ENCODE peak calls at places on chromosomes 4 and X, in four cellular contexts. N is foreskin keratinocyte; T is upper lobe of left lung; V is activated CD4-positive, alpha-beta T cell treated with anti-CD3 and anti-CD28 coated beads for 36 hours. L is an unnamed sample.

GRCh38 chrX:47633671-47634590 is 4.2 kb upstream of the CFP start:
- ATAC-seq in N (no peak), T (no peak), V (no peak), L (no peak)

GRCh38 chr4:37909690-37910486 is 19.0 kb downstream of the TBC1D1 start:
- ATAC-seq in N (no peak), T (no peak), V (no peak), L (no peak)

GRCh38 chr4:33395731-33396485 is 2675.7 kb downstream of the PCDH7 start:
- ATAC-seq in N (no peak), T (no peak), V (no peak), L (no peak)

GRCh38 chrX:19195243-19195610 is 73.0 kb upstream of the ADGRG2 start:
- ATAC-seq in N (no peak), T (no peak), V (no peak), L (no peak)

GRCh38 chr4:156596026-156596425 is 375.6 kb downstream of the PDGFC start:
- ATAC-seq in N (no peak), T (no peak), V (no peak), L (no peak)

GRCh38 chr4:153258750-153259149 is 54.5 kb downstream of the TRIM2 start:
- ATAC-seq in N (no peak), T (no peak), V (no peak), L (no peak)

GRCh38 chr4:151358266-151358665 is 32.9 kb upstream of the SH3D19 start:
- ATAC-seq in N (no peak), T (no peak), V (no peak), L (no peak)

GRCh38 chr4:82758701-82759685 is 39.6 kb downstream of the SCD5 start:
- ATAC-seq in N (no peak), T (peak; percentile 7), V (no peak), L (no peak)

GRCh38 chr4:24603343-24603742 is 19.0 kb upstream of the DHX15 start:
- ATAC-seq in N (no peak), T (no peak), V (no peak), L (no peak)

GRCh38 chr4:80336582-80336981 is 1.1 kb downstream of the CFAP299 start:
- ATAC-seq in N (peak; percentile 29), T (peak; percentile 43), V (no peak), L (no peak)

GRCh38 chr4:39319678-39320077 is 46.5 kb downstream of the RFC1 start:
- ATAC-seq in N (peak; percentile 99), T (no peak), V (no peak), L (no peak)

GRCh38 chr4:14445882-14446281 is 556.4 kb upstream of the CPEB2 start:
- ATAC-seq in N (peak; percentile 87), T (no peak), V (no peak), L (no peak)

GRCh38 chrX:41923925-41924693 is 755 bp upstream of the CASK start:
- ATAC-seq in N (peak; percentile 33), T (peak; percentile 34), V (peak; percentile 28), L (no peak)

GRCh38 chr4:153655928-153656327 is 28.2 kb upstream of the TLR2 start:
- ATAC-seq in N (no peak), T (peak; percentile 62), V (no peak), L (no peak)

GRCh38 chrX:22057667-22058066 is 25.5 kb downstream of the PHEX start:
- ATAC-seq in N (no peak), T (no peak), V (no peak), L (no peak)

GRCh38 chr4:179605196-179605595 is 2163.0 kb upstream of the AGA start:
- ATAC-seq in N (no peak), T (peak; percentile 55), V (no peak), L (no peak)

GRCh38 chr4:113740857-113741379 is 20.6 kb downstream of the CAMK2D start:
- ATAC-seq in N (peak; percentile 54), T (no peak), V (no peak), L (no peak)

GRCh38 chrX:136211766-136212556 is 39.2 kb downstream of the MAP7D3 start:
- ATAC-seq in N (no peak), T (no peak), V (no peak), L (no peak)

GRCh38 chr4:43496188-43496587 is 603.7 kb downstream of the GRXCR1 start:
- ATAC-seq in N (no peak), T (no peak), V (no peak), L (no peak)

GRCh38 chrX:65686246-65686645 is 18.8 kb downstream of the MSN start:
- ATAC-seq in N (no peak), T (no peak), V (no peak), L (no peak)

GRCh38 chr4:125461676-125462363 is 147.1 kb downstream of the FAT4 start:
- ATAC-seq in N (no peak), T (no peak), V (no peak), L (no peak)

GRCh38 chr4:166042510-166043055 is 169.5 kb downstream of the TLL1 start:
- ATAC-seq in N (no peak), T (no peak), V (no peak), L (no peak)

GRCh38 chr4:88341227-88342192 is 37.1 kb upstream of the HERC6 start:
- ATAC-seq in N (peak; percentile 91), T (peak; percentile 86), V (no peak), L (no peak)

GRCh38 chr4:1029957-1030520 is 18.6 kb downstream of the FGFRL1 start:
- ATAC-seq in N (peak; percentile 4), T (no peak), V (no peak), L (no peak)

GRCh38 chr4:17085416-17085815 is 187.0 kb upstream of the LDB2 start:
- ATAC-seq in N (no peak), T (no peak), V (no peak), L (no peak)

GRCh38 chrX:13700380-13700779 is 11.5 kb downstream of the RAB9A start:
- ATAC-seq in N (peak; percentile 61), T (no peak), V (no peak), L (no peak)

GRCh38 chr4:48958582-48958981 is 27.5 kb upstream of the CWH43 start:
- ATAC-seq in N (peak; percentile 5), T (no peak), V (no peak), L (no peak)

GRCh38 chr4:177569443-177569842 is 127.2 kb upstream of the AGA start:
- ATAC-seq in N (no peak), T (no peak), V (no peak), L (no peak)

GRCh38 chr4:22672519-22672918 is 20.2 kb upstream of the GBA3 start:
- ATAC-seq in N (no peak), T (no peak), V (no peak), L (no peak)

GRCh38 chr4:70628444-70628843 is at the start of gene ENAM:
- ATAC-seq in N (no peak), T (no peak), V (no peak), L (no peak)

GRCh38 chr4:139603576-139604387 is 47.8 kb upstream of the SETD7 start:
- ATAC-seq in N (peak; percentile 30), T (peak; percentile 69), V (peak; percentile 62), L (no peak)

GRCh38 chrX:100654256-100654655 is 10.3 kb downstream of the SRPX2 start:
- ATAC-seq in N (no peak), T (no peak), V (no peak), L (no peak)

GRCh38 chr4:151034829-151035228 is 19.7 kb upstream of the LRBA start:
- ATAC-seq in N (no peak), T (no peak), V (no peak), L (no peak)

GRCh38 chr4:70976251-70976650 is 17.2 kb upstream of the DCK start:
- ATAC-seq in N (no peak), T (no peak), V (no peak), L (no peak)

GRCh38 chr4:140645196-140645595 is 76.4 kb upstream of the UCP1 start:
- ATAC-seq in N (no peak), T (peak; percentile 4), V (no peak), L (no peak)

GRCh38 chr4:5943561-5943960 is 50.7 kb upstream of the CRMP1 start:
- ATAC-seq in N (no peak), T (no peak), V (no peak), L (no peak)